ENCODE peak calls at places on chromosome 7, in four cellular contexts. D, X, C and E are unnamed samples.
A peak's percentile ranks its signal among the peaks of the same experiment; 100 is the strongest.

GRCh38 chr7:2266911-2267310 is 24.9 kb downstream of the NUDT1 start:
- DNase-seq in D (no peak), X (no peak), C (peak; percentile 53), E (no peak)

GRCh38 chr7:6653101-6653995 is 16.2 kb downstream of the ZNF316 start:
- DNase-seq in D (no peak), X (no peak), C (no peak), E (no peak)

GRCh38 chr7:74087791-74088453 is 4.3 kb downstream of the LIMK1 start:
- DNase-seq in D (no peak), X (no peak), C (no peak), E (no peak)

GRCh38 chr7:88637795-88638194 is 121.7 kb upstream of the ZNF804B start:
- DNase-seq in D (no peak), X (no peak), C (no peak), E (no peak)

GRCh38 chr7:128042027-128042426 is 10.8 kb upstream of the LRRC4 start:
- DNase-seq in D (no peak), X (no peak), C (no peak), E (no peak)

GRCh38 chr7:140229591-140230516 is 53.1 kb upstream of the KDM7A start:
- DNase-seq in D (peak; percentile 59), X (peak; percentile 38), C (no peak), E (peak; percentile 74)

GRCh38 chr7:66557214-66558200 is 71.2 kb upstream of the KCTD7 start:
- DNase-seq in D (peak; percentile 78), X (peak; percentile 57), C (peak; percentile 71), E (peak; percentile 99)

GRCh38 chr7:111796671-111797070 is 234.4 kb upstream of the IMMP2L start:
- DNase-seq in D (no peak), X (no peak), C (peak; percentile 29), E (no peak)

GRCh38 chr7:104023100-104023499 is 33.6 kb upstream of the RELN start:
- DNase-seq in D (no peak), X (no peak), C (no peak), E (no peak)

GRCh38 chr7:94330474-94331027 is 64.1 kb upstream of the COL1A2 start:
- DNase-seq in D (no peak), X (no peak), C (no peak), E (no peak)

GRCh38 chr7:21507627-21508343 is 35.1 kb upstream of the DNAH11 start:
- DNase-seq in D (peak; percentile 66), X (no peak), C (peak; percentile 72), E (peak; percentile 78)

GRCh38 chr7:33895025-33895804 is 10.1 kb upstream of the BMPER start:
- DNase-seq in D (peak; percentile 87), X (peak; percentile 45), C (peak; percentile 86), E (peak; percentile 57)

GRCh38 chr7:123208793-123209192 is 9.0 kb upstream of the SLC13A1 start:
- DNase-seq in D (peak; percentile 43), X (no peak), C (peak; percentile 16), E (no peak)

GRCh38 chr7:99308461-99309074 is 17.1 kb upstream of the ARPC1A start:
- DNase-seq in D (no peak), X (no peak), C (no peak), E (no peak)

GRCh38 chr7:108226723-108227359 is 96.7 kb upstream of the LAMB4 start:
- DNase-seq in D (no peak), X (no peak), C (no peak), E (no peak)

GRCh38 chr7:140594131-140594691 is 46.4 kb downstream of the DENND2A start:
- DNase-seq in D (no peak), X (no peak), C (peak; percentile 9), E (no peak)

GRCh38 chr7:129427646-129428045 is 6.6 kb upstream of the STRIP2 start:
- DNase-seq in D (no peak), X (no peak), C (no peak), E (no peak)

GRCh38 chr7:34928052-34928451 is 109.2 kb downstream of the DPY19L1 start:
- DNase-seq in D (peak; percentile 82), X (no peak), C (peak; percentile 42), E (peak; percentile 56)

GRCh38 chr7:80087051-80087767 is 47.4 kb upstream of the GNAI1 start:
- DNase-seq in D (no peak), X (no peak), C (no peak), E (no peak)

GRCh38 chr7:15305002-15305600 is 256.7 kb downstream of the AGMO start:
- DNase-seq in D (peak; percentile 64), X (no peak), C (peak; percentile 74), E (no peak)

GRCh38 chr7:151040616-151041375 is 7.5 kb upstream of the ASIC3 start:
- DNase-seq in D (no peak), X (no peak), C (no peak), E (no peak)

GRCh38 chr7:157411580-157411979 is 74.8 kb downstream of the DNAJB6 start:
- DNase-seq in D (no peak), X (no peak), C (no peak), E (no peak)

GRCh38 chr7:134022512-134022911 is 104.6 kb upstream of the LRGUK start:
- DNase-seq in D (no peak), X (no peak), C (no peak), E (no peak)

GRCh38 chr7:74207586-74207985 is 2.2 kb upstream of the LAT2 start:
- DNase-seq in D (no peak), X (no peak), C (no peak), E (no peak)

GRCh38 chr7:88317422-88317821 is 10.7 kb upstream of the STEAP4 start:
- DNase-seq in D (no peak), X (no peak), C (no peak), E (no peak)

GRCh38 chr7:130384371-130384801 is 4.1 kb downstream of the CPA1 start:
- DNase-seq in D (no peak), X (no peak), C (no peak), E (no peak)

GRCh38 chr7:125412890-125413665 is 483.5 kb upstream of the POT1 start:
- DNase-seq in D (no peak), X (no peak), C (no peak), E (no peak)

GRCh38 chr7:139482662-139483466 is 609 bp downstream of the KLRG2 start:
- DNase-seq in D (peak; percentile 70), X (no peak), C (peak; percentile 29), E (no peak)

GRCh38 chr7:5333121-5334050 is 50.6 kb downstream of the SLC29A4 start:
- DNase-seq in D (no peak), X (no peak), C (no peak), E (no peak)

GRCh38 chr7:103113164-103113563 is 35.7 kb downstream of the NAPEPLD start:
- DNase-seq in D (no peak), X (no peak), C (peak; percentile 20), E (peak; percentile 19)